ENCODE peak calls at places on chromosomes 11 and 22, in eight cellular contexts. R is MM.1S, Q is hepatocyte, C is neural progenitor cell, W is GM23248, L is OCI-LY7, X is HCT116, P is PC-3. B is an unnamed sample.

GRCh38 chr22:39652990-39653786 is 82.6 kb downstream of the CACNA1I start:
- DNase-seq in P (no peak), C (no peak), Q (no peak), L (no peak), R (no peak), X (no peak), W (no peak), B (no peak)

GRCh38 chr11:75668508-75669297 is at the start of gene MAP6:
- DNase-seq in W (peak; percentile 71), X (no peak), C (peak; percentile 85), Q (peak; percentile 72), R (peak; percentile 12), L (no peak), P (peak; percentile 39), B (peak; percentile 73)

GRCh38 chr11:11391169-11391568 is 38.1 kb upstream of the CSNK2A3 start:
- DNase-seq in L (no peak), R (no peak), X (no peak), Q (no peak), P (no peak), C (no peak), W (no peak), B (no peak)

GRCh38 chr22:45504703-45505341 is 2.1 kb downstream of the FBLN1 start:
- DNase-seq in C (peak; percentile 95), R (no peak), Q (peak; percentile 54), X (no peak), L (no peak), P (no peak), W (peak; percentile 75), B (peak; percentile 47)

GRCh38 chr22:34390400-34390799 is 470.1 kb upstream of the LARGE1 start:
- DNase-seq in W (no peak), P (no peak), Q (no peak), L (no peak), C (peak; percentile 6), R (no peak), X (no peak), B (peak; percentile 60)

GRCh38 chr11:2530131-2530854 is 85.5 kb downstream of the KCNQ1 start:
- DNase-seq in R (no peak), W (no peak), Q (no peak), X (no peak), P (no peak), C (no peak), L (no peak), B (no peak)

GRCh38 chr22:45426387-45426786 is 12.9 kb downstream of the RIBC2 start:
- DNase-seq in C (no peak), P (no peak), Q (no peak), R (no peak), L (no peak), X (no peak), W (no peak), B (no peak)

GRCh38 chr11:103729653-103730052 is 306.8 kb upstream of the DDI1 start:
- DNase-seq in L (no peak), C (no peak), W (no peak), R (no peak), P (no peak), X (no peak), Q (no peak), B (no peak)

GRCh38 chr11:102064316-102064715 is 17.1 kb downstream of the CFAP300 start:
- DNase-seq in L (no peak), X (no peak), P (no peak), R (no peak), Q (no peak), W (no peak), C (no peak), B (no peak)

GRCh38 chr11:10087186-10087585 is 206.8 kb downstream of the SBF2 start:
- DNase-seq in C (no peak), X (no peak), Q (no peak), L (no peak), P (no peak), R (no peak), W (no peak), B (no peak)

GRCh38 chr11:86138958-86139357 is 70.1 kb upstream of the PICALM start:
- DNase-seq in L (peak; percentile 10), P (no peak), W (no peak), Q (no peak), R (peak; percentile 51), X (no peak), C (no peak), B (no peak)

GRCh38 chr11:63510360-63511130 is 4.7 kb downstream of the LGALS12 start:
- DNase-seq in X (no peak), C (peak; percentile 11), P (no peak), R (no peak), W (peak; percentile 29), Q (peak; percentile 47), L (no peak), B (no peak)

GRCh38 chr11:126628790-126629621 is 273.5 kb downstream of the ST3GAL4 start:
- DNase-seq in L (no peak), Q (no peak), W (peak; percentile 95), X (no peak), P (no peak), C (no peak), R (no peak), B (no peak)

GRCh38 chr11:120710354-120711187 is 199.0 kb downstream of the GRIK4 start:
- DNase-seq in Q (peak; percentile 86), W (peak; percentile 95), X (peak; percentile 41), R (no peak), P (peak; percentile 79), C (peak; percentile 72), L (no peak), B (peak; percentile 77)

GRCh38 chr11:65370659-65371049 is 11.8 kb downstream of the SLC25A45 start:
- DNase-seq in R (no peak), W (no peak), P (no peak), Q (no peak), C (no peak), X (no peak), L (no peak), B (no peak)

GRCh38 chr11:9861860-9862725 is 198.2 kb downstream of the SWAP70 start:
- DNase-seq in X (peak; percentile 31), R (peak; percentile 84), L (peak; percentile 80), Q (peak; percentile 68), W (peak; percentile 73), C (peak; percentile 83), P (peak; percentile 83), B (peak; percentile 85)

GRCh38 chr22:26579331-26579886 is 10.5 kb downstream of the TPST2 start:
- DNase-seq in X (no peak), C (no peak), P (no peak), L (peak; percentile 73), Q (no peak), W (no peak), R (peak; percentile 51), B (no peak)

GRCh38 chr11:45804806-45805304 is at the start of gene SLC35C1:
- DNase-seq in X (peak; percentile 86), W (peak; percentile 100), C (peak; percentile 99), L (peak; percentile 97), P (peak; percentile 92), R (peak; percentile 97), Q (peak; percentile 99), B (peak; percentile 99)

GRCh38 chr11:33179431-33179830 is 18.2 kb upstream of the CSTF3 start:
- DNase-seq in R (no peak), W (no peak), P (no peak), C (no peak), Q (no peak), L (no peak), X (no peak), B (peak; percentile 24)

GRCh38 chr11:80899381-80899780 is 1458.6 kb upstream of the TENM4 start:
- DNase-seq in L (no peak), P (peak; percentile 29), C (no peak), R (no peak), X (no peak), Q (no peak), W (peak; percentile 48), B (no peak)

GRCh38 chr11:64192429-64192828 is 6.5 kb downstream of the STIP1 start:
- DNase-seq in X (no peak), L (no peak), R (no peak), C (no peak), W (no peak), Q (no peak), P (no peak), B (no peak)

GRCh38 chr11:111185259-111185658 is 60.3 kb upstream of the POU2AF2 start:
- DNase-seq in X (no peak), Q (no peak), R (no peak), P (no peak), C (no peak), L (peak; percentile 36), W (peak; percentile 63), B (no peak)

GRCh38 chr22:39135092-39135896 is 17.2 kb downstream of the CBX7 start:
- DNase-seq in R (no peak), W (peak; percentile 45), Q (peak; percentile 77), P (peak; percentile 72), X (peak; percentile 7), C (peak; percentile 87), L (peak; percentile 67), B (peak; percentile 91)

GRCh38 chr22:37206841-37207821 is 5.1 kb downstream of the SSTR3 start:
- DNase-seq in X (no peak), L (no peak), Q (no peak), R (no peak), C (no peak), W (no peak), P (no peak), B (no peak)

GRCh38 chr11:102564110-102564509 is 33.6 kb upstream of the MMP7 start:
- DNase-seq in C (no peak), R (peak; percentile 21), P (peak; percentile 99), W (peak; percentile 87), L (no peak), Q (peak; percentile 56), X (peak; percentile 74), B (no peak)

DNA sequence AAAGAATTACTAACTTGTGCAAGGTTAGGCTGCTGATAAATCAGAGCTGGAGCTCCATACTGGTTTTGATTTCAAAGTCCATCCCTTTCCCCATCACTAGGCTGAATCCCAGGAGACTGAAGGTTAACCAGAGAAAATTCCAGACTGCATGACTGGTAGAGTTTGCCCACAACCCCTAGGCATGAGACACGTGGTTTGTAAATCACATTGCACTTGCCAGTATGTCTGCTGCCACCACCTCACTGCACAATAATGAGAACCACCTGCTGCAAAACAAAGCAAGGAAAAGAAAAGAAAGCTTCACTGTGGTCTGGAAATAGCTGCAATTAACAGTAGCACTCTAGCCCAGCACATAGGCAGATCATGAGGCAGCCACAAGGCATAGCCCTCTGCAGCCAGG is 67.6 kb upstream of the NTM start:
- DNase-seq in C (no peak), L (no peak), X (no peak), W (peak; percentile 15), R (no peak), Q (no peak), P (no peak), B (no peak)
- TF ChIP-seq EZH2phosphoT487 in C (no peak), L (no peak), X (no peak), W (no peak), R (no peak), Q (no peak), P (no peak), B (no peak)

GRCh38 chr11:59172345-59173079 is 580 bp downstream of the DTX4 start:
- DNase-seq in R (peak; percentile 20), Q (peak; percentile 60), X (no peak), C (peak; percentile 51), L (peak; percentile 66), P (peak; percentile 13), W (peak; percentile 42), B (peak; percentile 52)
- TF ChIP-seq EZH2phosphoT487 in R (no peak), Q (no peak), X (no peak), C (no peak), L (no peak), P (no peak), W (no peak), B (no peak)

GRCh38 chr11:118565062-118565461 is 669 bp downstream of the IFT46 start:
- DNase-seq in P (peak; percentile 11), L (no peak), W (peak; percentile 78), Q (no peak), R (no peak), C (no peak), X (no peak), B (peak; percentile 6)
- TF ChIP-seq EZH2phosphoT487 in P (no peak), L (no peak), W (no peak), Q (no peak), R (no peak), C (no peak), X (no peak), B (no peak)

GRCh38 chr11:125413226-125413625 is 82.8 kb downstream of the FEZ1 start:
- DNase-seq in W (no peak), C (no peak), P (no peak), Q (no peak), R (no peak), X (no peak), L (no peak), B (no peak)
- TF ChIP-seq EZH2phosphoT487 in W (no peak), C (no peak), P (no peak), Q (no peak), R (no peak), X (no peak), L (no peak), B (no peak)

B was measured in GM23338.